ENCODE peak calls at places on chromosome 4, in seven cellular contexts. X is T-helper 2 cell; K is NCI-H2081; I is effector CD4-positive, alpha-beta T cell; R is GOT3; F is HEK293T; W is small intestine. A is an unnamed sample.

GRCh38 chr4:20684852-20685763 is 15.2 kb upstream of the PACRGL start:
- DNase-seq in X (no peak), I (no peak), W (peak; percentile 18), K (peak; percentile 56), R (no peak), F (peak; percentile 8), A (no peak)

GRCh38 chr4:37678624-37679023 is 7.6 kb downstream of the RELL1 start:
- DNase-seq in R (no peak), W (peak; percentile 54), I (no peak), F (no peak), X (no peak), K (no peak), A (no peak)

GRCh38 chr4:105473340-105474109 is at the start of gene PPA2:
- DNase-seq in W (peak; percentile 87), X (peak; percentile 77), F (peak; percentile 68), K (peak; percentile 84), I (peak; percentile 69), R (peak; percentile 50), A (peak; percentile 55)

GRCh38 chr4:133483600-133484246 is 334.6 kb downstream of the PCDH10 start:
- DNase-seq in K (no peak), F (no peak), W (peak; percentile 1), R (no peak), I (no peak), X (no peak), A (no peak)

GRCh38 chr4:184511156-184511555 is 36.8 kb upstream of the IRF2 start:
- DNase-seq in K (no peak), I (no peak), R (no peak), X (no peak), F (no peak), W (no peak), A (no peak)

GRCh38 chr4:153234923-153235322 is 30.7 kb downstream of the TRIM2 start:
- DNase-seq in X (no peak), F (no peak), I (no peak), K (no peak), R (no peak), W (no peak), A (no peak)

GRCh38 chr4:152936446-152937279 is 540 bp downstream of the FHDC1 start:
- DNase-seq in R (no peak), I (no peak), F (peak; percentile 44), W (peak; percentile 44), K (peak; percentile 30), X (no peak), A (no peak)

GRCh38 chr4:972651-973424 is 531 bp downstream of the DGKQ start:
- DNase-seq in X (peak; percentile 61), I (peak; percentile 54), F (peak; percentile 53), W (peak; percentile 49), K (no peak), R (no peak), A (no peak)

GRCh38 chr4:28462766-28463165 is 1602.1 kb downstream of the STIM2 start:
- DNase-seq in W (no peak), R (no peak), I (no peak), K (no peak), F (no peak), X (no peak), A (no peak)

GRCh38 chr4:152997771-152998487 is 61.8 kb downstream of the FHDC1 start:
- DNase-seq in K (no peak), F (no peak), W (peak; percentile 21), X (no peak), I (no peak), R (no peak), A (no peak)

GRCh38 chr4:87819281-87819919 is 13.4 kb upstream of the MEPE start:
- DNase-seq in K (no peak), R (peak; percentile 4), F (no peak), I (no peak), X (no peak), W (no peak), A (no peak)

GRCh38 chr4:77695769-77696168 is 90.1 kb downstream of the CXCL13 start:
- DNase-seq in X (no peak), F (no peak), K (no peak), R (no peak), W (no peak), I (no peak), A (peak; percentile 82)

GRCh38 chr4:183139058-183139740 is 40.1 kb downstream of the WWC2 start:
- DNase-seq in R (no peak), F (no peak), W (no peak), X (no peak), I (no peak), K (no peak), A (no peak)

GRCh38 chr4:98586231-98586630 is 72.2 kb downstream of the TSPAN5 start:
- DNase-seq in X (no peak), I (no peak), F (no peak), R (no peak), W (no peak), K (no peak), A (no peak)

GRCh38 chr4:1329408-1330371 is 17.3 kb upstream of the UVSSA start:
- DNase-seq in F (no peak), I (peak; percentile 44), R (no peak), X (no peak), W (no peak), K (no peak), A (no peak)

GRCh38 chr4:175125410-175126068 is 207.4 kb downstream of the ADAM29 start:
- DNase-seq in F (no peak), I (no peak), X (no peak), R (no peak), K (no peak), W (no peak), A (no peak)

A was measured in AG04449.